ENCODE peak calls at places on chromosomes 7 and 10, in five cellular contexts. Y is fibroblast of villous mesenchyme, R is NCI-H82, F is cardiac fibroblast, J is GM04503. B is an unnamed sample.

GRCh38 chr10:52106895-52107294 is 207.2 kb upstream of the DKK1 start:
- DNase-seq in F (no peak), J (no peak), Y (peak), R (no peak), B (no peak)

GRCh38 chr10:133327651-133328357 is 8.9 kb downstream of the CALY start:
- DNase-seq in Y (no peak), J (no peak), F (no peak), R (no peak), B (no peak)

GRCh38 chr7:152395115-152395514 is 40.7 kb downstream of the KMT2C start:
- DNase-seq in F (peak), R (no peak), J (no peak), Y (peak), B (no peak)

GRCh38 chr10:50396491-50397311 is 145.4 kb upstream of the ASAH2 start:
- DNase-seq in F (peak), J (no peak), Y (peak), R (no peak), B (no peak)

GRCh38 chr7:28263622-28264266 is 83.1 kb upstream of the JAZF1 start:
- DNase-seq in F (no peak), R (no peak), J (no peak), Y (no peak), B (no peak)

GRCh38 chr7:123745437-123745836 is 3.4 kb downstream of the WASL start:
- DNase-seq in Y (no peak), F (no peak), J (no peak), R (peak), B (no peak)

GRCh38 chr10:124650820-124651401 is 93.3 kb downstream of the FAM53B start:
- DNase-seq in J (no peak), Y (no peak), F (no peak), R (no peak), B (no peak)

GRCh38 chr10:1662361-1663025 is 74.8 kb downstream of the ADARB2 start:
- DNase-seq in F (no peak), J (no peak), R (no peak), Y (no peak), B (no peak)

GRCh38 chr10:42990721-42991441 is 86.0 kb upstream of the RET start:
- DNase-seq in J (no peak), Y (no peak), R (no peak), F (no peak), B (no peak)